ENCODE peak calls at places on chromosome 9, in four cellular contexts. V is mammary epithelial cell; Y is CD8-positive, alpha-beta T cell; U is IMR-90. L is an unnamed sample.

GRCh38 chr9:126735482-126735881 is 69.4 kb upstream of the ZBTB43 start:
- DNase-seq in V (no peak), Y (no peak), U (no peak), L (no peak)

GRCh38 chr9:127723450-127723849 is 7.6 kb downstream of the TTC16 start:
- DNase-seq in V (peak), Y (no peak), U (peak), L (no peak)

GRCh38 chr9:86660146-86660545 is 287.2 kb downstream of the GAS1 start:
- DNase-seq in V (peak), Y (no peak), U (peak), L (no peak)

GRCh38 chr9:137802021-137802420 is 75.6 kb upstream of the CACNA1B start:
- DNase-seq in V (no peak), Y (no peak), U (no peak), L (no peak)

GRCh38 chr9:2367970-2368369 is 253.6 kb upstream of the VLDLR start:
- DNase-seq in V (no peak), Y (no peak), U (no peak), L (no peak)

GRCh38 chr9:125942111-125942510 is 194.9 kb downstream of the PBX3 start:
- DNase-seq in V (no peak), Y (no peak), U (no peak), L (no peak)

GRCh38 chr9:79489241-79490000 is 82.3 kb upstream of the TLE4 start:
- DNase-seq in V (peak), Y (no peak), U (peak), L (peak)

GRCh38 chr9:127184641-127185040 is 62.2 kb upstream of the ANGPTL2 start:
- DNase-seq in V (no peak), Y (no peak), U (no peak), L (no peak)

GRCh38 chr9:136231478-136232297 is 13.9 kb downstream of the QSOX2 start:
- DNase-seq in V (no peak), Y (no peak), U (no peak), L (no peak)

GRCh38 chr9:88660611-88661010 is 125.6 kb downstream of the NXNL2 start:
- DNase-seq in V (peak), Y (no peak), U (peak), L (no peak)

GRCh38 chr9:91186311-91187101 is 175.2 kb downstream of the AUH start:
- DNase-seq in V (peak), Y (no peak), U (peak), L (no peak)

GRCh38 chr9:29456940-29457339 is 1883.7 kb upstream of the C9orf72 start:
- DNase-seq in V (peak), Y (no peak), U (no peak), L (no peak)

GRCh38 chr9:125659954-125660353 is 47.1 kb downstream of the MAPKAP1 start:
- DNase-seq in V (peak), Y (no peak), U (peak), L (no peak)

GRCh38 chr9:102113191-102113590 is 374.7 kb upstream of the GRIN3A start:
- DNase-seq in V (no peak), Y (no peak), U (no peak), L (no peak)

GRCh38 chr9:129671519-129671918 is 6.1 kb downstream of the PRRX2 start:
- DNase-seq in V (peak), Y (no peak), U (peak), L (no peak)

GRCh38 chr9:129674229-129674628 is 8.8 kb downstream of the PRRX2 start:
- DNase-seq in V (no peak), Y (no peak), U (no peak), L (no peak)

GRCh38 chr9:129671065-129671464 is 5.6 kb downstream of the PRRX2 start:
- DNase-seq in V (no peak), Y (no peak), U (no peak), L (no peak)

GRCh38 chr9:129673602-129674001 is 8.2 kb downstream of the PRRX2 start:
- DNase-seq in V (no peak), Y (no peak), U (no peak), L (no peak)

GRCh38 chr9:129672702-129673101 is 7.3 kb downstream of the PRRX2 start:
- DNase-seq in V (no peak), Y (no peak), U (no peak), L (no peak)
- H3K27ac ChIP-seq in V (no peak), Y (no peak), U (no peak), L (no peak)

DNA sequence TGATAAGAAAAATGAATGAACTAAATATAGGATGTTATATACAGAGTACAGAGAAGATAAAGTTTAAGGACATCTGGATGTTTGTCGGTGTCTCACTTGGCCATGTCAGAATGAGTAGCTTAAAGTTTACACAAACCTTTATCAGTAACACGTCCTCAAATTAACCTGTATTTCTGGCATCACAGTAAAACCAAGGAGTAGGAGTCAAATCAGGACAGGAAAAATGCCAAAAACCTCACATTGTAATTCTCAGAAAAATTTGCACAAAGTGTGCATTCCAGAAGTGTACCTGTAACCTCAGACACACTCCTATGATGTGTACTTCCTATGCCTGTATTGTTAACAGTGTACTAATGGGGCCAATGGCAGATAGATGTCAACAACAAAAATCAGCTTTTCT is 139.3 kb downstream of the SMC2 start:
- DNase-seq in V (no peak), Y (no peak), U (no peak), L (no peak)
- H3K27ac ChIP-seq in V (peak), Y (no peak), U (no peak), L (no peak)

GRCh38 chr9:12794024-12794799 is 19.4 kb downstream of the LURAP1L start:
- DNase-seq in V (no peak), Y (no peak), U (peak), L (no peak)
- H3K27ac ChIP-seq in V (no peak), Y (no peak), U (peak), L (no peak)

GRCh38 chr9:123687246-123687721 is 242.6 kb downstream of the DENND1A start:
- DNase-seq in V (no peak), Y (no peak), U (no peak), L (no peak)
- H3K27ac ChIP-seq in V (no peak), Y (no peak), U (no peak), L (no peak)

DNA sequence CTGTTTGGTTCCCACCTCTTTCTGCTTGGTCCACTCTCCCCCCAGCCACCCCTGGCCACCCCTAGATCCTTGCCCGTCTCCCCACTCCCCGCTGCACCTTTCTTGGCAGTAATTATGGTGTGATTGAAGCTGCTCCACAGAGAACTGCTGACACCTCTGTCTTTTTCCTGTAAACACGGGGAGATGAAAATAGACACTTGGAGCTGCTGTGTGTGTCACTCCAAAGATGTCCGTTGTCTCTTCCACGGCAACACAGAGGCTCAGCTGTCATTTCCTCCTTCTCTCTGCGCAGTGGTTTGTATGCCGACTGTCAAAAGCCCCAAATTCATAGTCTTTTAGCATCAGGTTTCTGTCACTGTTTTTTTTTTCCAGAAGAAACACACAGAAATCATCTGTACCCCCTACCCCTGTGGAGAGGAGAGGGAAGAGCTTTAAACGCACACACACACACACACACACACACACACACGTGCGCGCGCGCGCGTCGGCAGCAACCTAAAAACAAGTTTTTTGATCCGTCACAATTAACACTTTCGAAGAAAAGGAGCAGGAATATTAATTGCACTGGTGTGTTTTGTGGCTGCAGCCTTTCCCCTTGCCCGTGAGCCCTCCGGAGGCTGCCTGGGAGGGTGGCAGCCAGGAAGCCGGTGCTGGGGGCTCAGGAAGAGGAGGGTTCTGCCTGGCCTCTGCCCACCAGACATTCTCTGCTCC is 39.8 kb downstream of the ASS1 start:
- DNase-seq in V (no peak), Y (no peak), U (no peak), L (no peak)
- H3K27ac ChIP-seq in V (no peak), Y (no peak), U (no peak), L (no peak)

DNA sequence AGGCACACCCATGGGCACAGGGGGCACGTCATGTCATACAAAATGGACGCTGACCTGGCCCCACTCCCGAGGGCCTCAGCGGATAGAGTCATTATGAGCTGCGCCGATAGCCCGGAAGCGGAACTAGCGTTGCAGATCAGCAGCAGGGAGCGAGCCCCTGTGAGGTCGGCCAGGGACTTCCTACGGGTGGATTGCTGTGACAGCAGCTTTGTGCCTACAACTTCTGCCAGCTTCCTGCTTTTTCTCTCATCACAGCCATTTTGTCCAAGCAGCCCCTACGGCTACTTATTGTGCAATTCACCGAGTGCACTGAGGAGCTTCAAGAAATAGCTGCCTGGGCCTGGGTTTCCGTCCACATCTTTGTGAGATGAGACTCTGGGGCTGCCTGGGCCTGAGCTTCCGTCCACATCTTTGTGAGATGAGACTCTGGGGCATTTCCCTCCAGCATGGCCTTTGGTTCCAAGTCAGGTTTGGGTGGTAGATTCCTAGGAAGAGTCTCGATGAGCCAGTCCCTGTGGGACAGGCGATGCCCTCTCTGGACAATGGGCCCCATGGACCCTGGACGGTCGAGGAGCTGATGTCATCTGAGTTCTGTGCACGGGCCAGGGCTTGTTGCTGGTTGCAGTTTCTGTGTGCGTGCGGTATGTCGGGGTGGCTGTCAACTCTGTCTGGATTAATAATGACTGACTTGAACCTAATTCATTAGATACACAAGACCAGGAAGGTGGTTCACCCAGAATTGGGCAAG is 67.0 kb upstream of the GNE start:
- DNase-seq in V (no peak), Y (no peak), U (no peak), L (no peak)
- H3K27ac ChIP-seq in V (no peak), Y (no peak), U (no peak), L (peak)

DNA sequence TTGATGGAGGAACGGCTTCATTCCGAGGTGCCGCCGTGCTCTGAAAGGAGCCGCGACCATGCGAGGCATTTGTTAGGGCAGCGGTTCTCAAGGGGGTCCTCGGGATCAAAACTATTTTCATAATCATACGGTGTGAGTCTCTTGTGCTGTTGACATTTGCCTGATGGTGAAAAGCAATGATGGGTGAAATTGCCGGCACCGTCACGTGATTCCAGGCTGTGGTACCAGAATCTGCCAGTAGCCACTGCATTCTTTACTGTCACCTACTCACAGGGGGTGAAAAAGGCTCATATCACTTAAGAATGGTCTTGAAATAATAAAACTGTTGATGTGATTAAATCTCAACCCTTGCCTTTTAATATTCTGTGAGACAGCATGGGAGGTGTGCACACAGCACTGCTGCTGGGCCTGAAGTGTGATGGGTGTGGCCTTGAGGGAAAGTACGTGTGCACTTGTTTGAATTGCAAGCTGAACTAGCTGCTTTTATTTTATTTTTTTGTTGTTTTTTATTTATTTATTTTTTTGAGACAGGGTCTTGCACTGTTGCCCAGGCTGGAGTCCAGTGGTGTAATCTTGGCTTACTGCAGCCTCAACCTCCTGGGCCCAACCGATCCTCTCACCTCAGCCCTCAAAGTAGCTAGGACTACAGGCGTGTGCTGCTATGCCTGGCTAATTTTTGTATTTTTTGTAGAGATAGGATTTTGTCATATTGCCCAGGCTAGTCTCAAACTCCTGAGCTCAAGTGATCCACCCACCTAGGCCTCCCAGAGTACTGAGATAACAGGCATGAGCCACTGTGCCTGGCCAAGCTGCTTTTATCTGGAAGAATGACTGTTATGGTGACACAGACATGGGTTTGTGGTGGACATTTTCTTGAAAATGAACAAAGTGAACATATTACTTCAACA is 58.8 kb downstream of the GPR107 start:
- DNase-seq in V (no peak), Y (no peak), U (peak), L (no peak)
- H3K27ac ChIP-seq in V (no peak), Y (no peak), U (no peak), L (no peak)

GRCh38 chr9:130927995-130928900 is 10.8 kb downstream of the FIBCD1 start:
- DNase-seq in V (peak), Y (no peak), U (peak), L (no peak)

GRCh38 chr9:130930804-130931349 is 8.2 kb downstream of the FIBCD1 start:
- DNase-seq in V (no peak), Y (no peak), U (no peak), L (no peak)

GRCh38 chr9:130929571-130930022 is 9.4 kb downstream of the FIBCD1 start:
- DNase-seq in V (no peak), Y (no peak), U (no peak), L (no peak)

GRCh38 chr9:130931508-130932150 is 7.4 kb downstream of the FIBCD1 start:
- DNase-seq in V (no peak), Y (no peak), U (no peak), L (no peak)

GRCh38 chr9:130930132-130930803 is 8.8 kb downstream of the FIBCD1 start:
- DNase-seq in V (no peak), Y (no peak), U (no peak), L (no peak)
- H3K27ac ChIP-seq in V (no peak), Y (no peak), U (no peak), L (no peak)

GRCh38 chr9:130192600-130192999 is 20.4 kb downstream of the NCS1 start:
- DNase-seq in V (no peak), Y (peak), U (no peak), L (no peak)
- H3K27ac ChIP-seq in V (no peak), Y (no peak), U (no peak), L (no peak)